ENCODE peak calls at places on chromosomes 6 and 20, in nine cellular contexts. One of them, this sample, is unnamed.

GRCh38 chr6:131885237-131885636 is 65.9 kb downstream of the CCN2 start:
- DNase-seq in RWPE1: no peak
- DNase-seq in heart right ventricle: no peak
- DNase-seq in stomach: no peak
- DNase-seq in omental fat pad: no peak
- DNase-seq in GM23338: no peak
- DNase-seq in AG04450: no peak
- DNase-seq in heart left ventricle: no peak
- DNase-seq in Peyer's patch: no peak
- DNase-seq in this sample: no peak

GRCh38 chr6:108592371-108593337 is 31.9 kb downstream of the FOXO3 start:
- DNase-seq in RWPE1: no peak
- DNase-seq in heart right ventricle: no peak
- DNase-seq in stomach: peak; percentile 38
- DNase-seq in omental fat pad: no peak
- DNase-seq in GM23338: peak; percentile 35
- DNase-seq in AG04450: no peak
- DNase-seq in heart left ventricle: no peak
- DNase-seq in Peyer's patch: no peak
- DNase-seq in this sample: no peak

GRCh38 chr6:20266851-20267608 is 54.8 kb upstream of the MBOAT1 start:
- DNase-seq in RWPE1: peak; percentile 95
- DNase-seq in heart right ventricle: no peak
- DNase-seq in stomach: no peak
- DNase-seq in omental fat pad: no peak
- DNase-seq in GM23338: no peak
- DNase-seq in AG04450: no peak
- DNase-seq in heart left ventricle: no peak
- DNase-seq in Peyer's patch: no peak
- DNase-seq in this sample: no peak

GRCh38 chr20:35433337-35433736 is 4.7 kb downstream of the GDF5 start:
- DNase-seq in RWPE1: no peak
- DNase-seq in heart right ventricle: no peak
- DNase-seq in stomach: no peak
- DNase-seq in omental fat pad: no peak
- DNase-seq in GM23338: no peak
- DNase-seq in AG04450: no peak
- DNase-seq in heart left ventricle: no peak
- DNase-seq in Peyer's patch: no peak
- DNase-seq in this sample: no peak

GRCh38 chr6:39062014-39062740 is 13.6 kb downstream of the GLP1R start:
- DNase-seq in RWPE1: no peak
- DNase-seq in heart right ventricle: no peak
- DNase-seq in stomach: no peak
- DNase-seq in omental fat pad: no peak
- DNase-seq in GM23338: no peak
- DNase-seq in AG04450: no peak
- DNase-seq in heart left ventricle: no peak
- DNase-seq in Peyer's patch: no peak
- DNase-seq in this sample: no peak

GRCh38 chr20:10622657-10623418 is 51.0 kb downstream of the JAG1 start:
- DNase-seq in RWPE1: no peak
- DNase-seq in heart right ventricle: no peak
- DNase-seq in stomach: no peak
- DNase-seq in omental fat pad: no peak
- DNase-seq in GM23338: no peak
- DNase-seq in AG04450: no peak
- DNase-seq in heart left ventricle: no peak
- DNase-seq in Peyer's patch: no peak
- DNase-seq in this sample: no peak

GRCh38 chr6:14797875-14798593 is 447.8 kb upstream of the JARID2 start:
- DNase-seq in RWPE1: no peak
- DNase-seq in heart right ventricle: no peak
- DNase-seq in stomach: no peak
- DNase-seq in omental fat pad: no peak
- DNase-seq in GM23338: no peak
- DNase-seq in AG04450: no peak
- DNase-seq in heart left ventricle: no peak
- DNase-seq in Peyer's patch: no peak
- DNase-seq in this sample: no peak

GRCh38 chr6:147278891-147279290 is 74.7 kb downstream of the STXBP5 start:
- DNase-seq in RWPE1: no peak
- DNase-seq in heart right ventricle: no peak
- DNase-seq in stomach: no peak
- DNase-seq in omental fat pad: no peak
- DNase-seq in GM23338: no peak
- DNase-seq in AG04450: no peak
- DNase-seq in heart left ventricle: no peak
- DNase-seq in Peyer's patch: no peak
- DNase-seq in this sample: no peak

GRCh38 chr6:3526962-3527796 is 70.3 kb upstream of the SLC22A23 start:
- DNase-seq in RWPE1: peak; percentile 84
- DNase-seq in heart right ventricle: no peak
- DNase-seq in stomach: no peak
- DNase-seq in omental fat pad: no peak
- DNase-seq in GM23338: no peak
- DNase-seq in AG04450: no peak
- DNase-seq in heart left ventricle: no peak
- DNase-seq in Peyer's patch: no peak
- DNase-seq in this sample: no peak

GRCh38 chr20:16115891-16116577 is 457.2 kb downstream of the KIF16B start:
- DNase-seq in RWPE1: no peak
- DNase-seq in heart right ventricle: peak; percentile 23
- DNase-seq in stomach: no peak
- DNase-seq in omental fat pad: no peak
- DNase-seq in GM23338: peak; percentile 2
- DNase-seq in AG04450: no peak
- DNase-seq in heart left ventricle: peak; percentile 64
- DNase-seq in Peyer's patch: no peak
- DNase-seq in this sample: no peak

GRCh38 chr6:47230579-47230978 is 79.1 kb downstream of the TNFRSF21 start:
- DNase-seq in RWPE1: no peak
- DNase-seq in heart right ventricle: no peak
- DNase-seq in stomach: no peak
- DNase-seq in omental fat pad: no peak
- DNase-seq in GM23338: no peak
- DNase-seq in AG04450: no peak
- DNase-seq in heart left ventricle: no peak
- DNase-seq in Peyer's patch: no peak
- DNase-seq in this sample: no peak

GRCh38 chr20:50312682-50313187 is 122.1 kb downstream of the CEBPB start:
- DNase-seq in RWPE1: peak; percentile 79
- DNase-seq in heart right ventricle: peak; percentile 71
- DNase-seq in stomach: peak; percentile 86
- DNase-seq in omental fat pad: no peak
- DNase-seq in GM23338: no peak
- DNase-seq in AG04450: no peak
- DNase-seq in heart left ventricle: peak; percentile 80
- DNase-seq in Peyer's patch: no peak
- DNase-seq in this sample: no peak

GRCh38 chr20:50310673-50311051 is 120.0 kb downstream of the CEBPB start:
- DNase-seq in RWPE1: no peak
- DNase-seq in heart right ventricle: no peak
- DNase-seq in stomach: no peak
- DNase-seq in omental fat pad: no peak
- DNase-seq in GM23338: no peak
- DNase-seq in AG04450: no peak
- DNase-seq in heart left ventricle: no peak
- DNase-seq in Peyer's patch: peak; percentile 37
- DNase-seq in this sample: no peak

GRCh38 chr20:50313223-50313820 is 122.7 kb downstream of the CEBPB start:
- DNase-seq in RWPE1: peak; percentile 89
- DNase-seq in heart right ventricle: no peak
- DNase-seq in stomach: no peak
- DNase-seq in omental fat pad: no peak
- DNase-seq in GM23338: no peak
- DNase-seq in AG04450: no peak
- DNase-seq in heart left ventricle: no peak
- DNase-seq in Peyer's patch: no peak
- DNase-seq in this sample: no peak

GRCh38 chr20:50311308-50312001 is 120.8 kb downstream of the CEBPB start:
- DNase-seq in RWPE1: no peak
- DNase-seq in heart right ventricle: no peak
- DNase-seq in stomach: no peak
- DNase-seq in omental fat pad: no peak
- DNase-seq in GM23338: no peak
- DNase-seq in AG04450: no peak
- DNase-seq in heart left ventricle: no peak
- DNase-seq in Peyer's patch: peak; percentile 38
- DNase-seq in this sample: no peak

GRCh38 chr20:50312002-50312681 is 121.5 kb downstream of the CEBPB start:
- DNase-seq in RWPE1: no peak
- DNase-seq in heart right ventricle: no peak
- DNase-seq in stomach: no peak
- DNase-seq in omental fat pad: no peak
- DNase-seq in GM23338: no peak
- DNase-seq in AG04450: no peak
- DNase-seq in heart left ventricle: no peak
- DNase-seq in Peyer's patch: no peak
- DNase-seq in this sample: no peak
- TF ChIP-seq CTCF in RWPE1: no peak
- TF ChIP-seq CTCF in heart right ventricle: no peak
- TF ChIP-seq CTCF in stomach: no peak
- TF ChIP-seq CTCF in omental fat pad: no peak
- TF ChIP-seq CTCF in GM23338: no peak
- TF ChIP-seq CTCF in AG04450: no peak
- TF ChIP-seq CTCF in heart left ventricle: no peak
- TF ChIP-seq CTCF in Peyer's patch: no peak
- TF ChIP-seq CTCF in this sample: no peak

DNA sequence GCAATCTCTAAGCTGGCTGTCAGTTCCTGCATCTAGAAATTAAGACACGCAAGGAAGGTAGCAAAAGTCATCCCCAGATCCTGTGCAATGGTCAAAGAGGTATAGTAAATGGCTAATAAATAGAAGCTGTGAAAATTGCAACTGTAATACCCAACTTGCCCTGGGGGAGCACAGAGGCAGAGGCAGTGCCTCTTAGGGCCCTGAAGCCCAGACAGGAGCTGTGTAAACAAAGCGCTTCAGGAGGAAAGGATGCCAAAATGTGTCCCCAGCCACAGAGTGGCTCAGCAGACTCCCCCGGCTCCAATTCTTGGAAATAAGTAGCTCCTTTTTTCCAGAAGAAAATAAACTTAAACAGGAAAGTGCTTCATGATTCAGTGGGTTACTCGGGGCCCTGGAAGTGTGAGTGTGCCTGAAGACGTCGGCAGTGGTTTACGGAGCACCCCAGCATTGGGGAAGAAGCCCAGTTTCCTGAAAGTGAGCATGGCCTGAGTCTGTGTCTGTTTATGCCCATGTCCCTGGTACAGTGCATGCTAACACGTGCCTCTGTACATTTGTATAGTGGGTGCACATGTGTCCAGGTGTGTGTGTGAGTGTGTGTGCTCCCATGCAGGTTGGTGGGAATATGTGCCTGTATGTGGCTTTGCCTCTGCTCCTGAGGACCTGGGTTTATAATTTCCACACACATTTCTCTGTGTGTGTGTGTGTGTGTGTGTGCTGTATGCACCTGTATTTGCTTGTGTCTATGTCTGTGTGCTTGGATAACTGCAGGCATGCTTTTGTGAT is 246.7 kb downstream of the MAFB start:
- DNase-seq in RWPE1: no peak
- DNase-seq in heart right ventricle: no peak
- DNase-seq in stomach: no peak
- DNase-seq in omental fat pad: no peak
- DNase-seq in GM23338: peak; percentile 67
- DNase-seq in AG04450: no peak
- DNase-seq in heart left ventricle: no peak
- DNase-seq in Peyer's patch: no peak
- DNase-seq in this sample: no peak
- TF ChIP-seq CTCF in RWPE1: no peak
- TF ChIP-seq CTCF in heart right ventricle: no peak
- TF ChIP-seq CTCF in stomach: no peak
- TF ChIP-seq CTCF in omental fat pad: no peak
- TF ChIP-seq CTCF in GM23338: no peak
- TF ChIP-seq CTCF in AG04450: no peak
- TF ChIP-seq CTCF in heart left ventricle: no peak
- TF ChIP-seq CTCF in Peyer's patch: no peak
- TF ChIP-seq CTCF in this sample: no peak

GRCh38 chr6:28393912-28394662 is 5.5 kb downstream of the ZSCAN12 start:
- DNase-seq in RWPE1: no peak
- DNase-seq in heart right ventricle: no peak
- DNase-seq in stomach: no peak
- DNase-seq in omental fat pad: no peak
- DNase-seq in GM23338: peak; percentile 34
- DNase-seq in AG04450: no peak
- DNase-seq in heart left ventricle: no peak
- DNase-seq in Peyer's patch: no peak
- DNase-seq in this sample: no peak
- TF ChIP-seq CTCF in RWPE1: peak; percentile 24
- TF ChIP-seq CTCF in heart right ventricle: no peak
- TF ChIP-seq CTCF in stomach: no peak
- TF ChIP-seq CTCF in omental fat pad: no peak
- TF ChIP-seq CTCF in GM23338: peak; percentile 42
- TF ChIP-seq CTCF in AG04450: peak; percentile 39
- TF ChIP-seq CTCF in heart left ventricle: peak; percentile 21
- TF ChIP-seq CTCF in Peyer's patch: no peak
- TF ChIP-seq CTCF in this sample: no peak

GRCh38 chr6:49839162-49839561 is 27.2 kb downstream of the CRISP1 start:
- DNase-seq in RWPE1: no peak
- DNase-seq in heart right ventricle: no peak
- DNase-seq in stomach: no peak
- DNase-seq in omental fat pad: no peak
- DNase-seq in GM23338: no peak
- DNase-seq in AG04450: no peak
- DNase-seq in heart left ventricle: no peak
- DNase-seq in Peyer's patch: no peak
- DNase-seq in this sample: no peak

GRCh38 chr6:49839957-49840356 is 26.4 kb downstream of the CRISP1 start:
- DNase-seq in RWPE1: no peak
- DNase-seq in heart right ventricle: no peak
- DNase-seq in stomach: no peak
- DNase-seq in omental fat pad: no peak
- DNase-seq in GM23338: no peak
- DNase-seq in AG04450: no peak
- DNase-seq in heart left ventricle: no peak
- DNase-seq in Peyer's patch: no peak
- DNase-seq in this sample: no peak

GRCh38 chr6:49835140-49835539 is 31.2 kb downstream of the CRISP1 start:
- DNase-seq in RWPE1: no peak
- DNase-seq in heart right ventricle: no peak
- DNase-seq in stomach: no peak
- DNase-seq in omental fat pad: no peak
- DNase-seq in GM23338: no peak
- DNase-seq in AG04450: no peak
- DNase-seq in heart left ventricle: no peak
- DNase-seq in Peyer's patch: no peak
- DNase-seq in this sample: no peak
- TF ChIP-seq CTCF in RWPE1: no peak
- TF ChIP-seq CTCF in heart right ventricle: no peak
- TF ChIP-seq CTCF in stomach: no peak
- TF ChIP-seq CTCF in omental fat pad: no peak
- TF ChIP-seq CTCF in GM23338: no peak
- TF ChIP-seq CTCF in AG04450: no peak
- TF ChIP-seq CTCF in heart left ventricle: no peak
- TF ChIP-seq CTCF in Peyer's patch: no peak
- TF ChIP-seq CTCF in this sample: no peak

GRCh38 chr6:79234150-79235022 is at the start of gene HMGN3:
- DNase-seq in RWPE1: peak; percentile 86
- DNase-seq in heart right ventricle: peak; percentile 97
- DNase-seq in stomach: peak; percentile 97
- DNase-seq in omental fat pad: peak; percentile 91
- DNase-seq in GM23338: peak; percentile 94
- DNase-seq in AG04450: peak; percentile 83
- DNase-seq in heart left ventricle: peak; percentile 98
- DNase-seq in Peyer's patch: peak; percentile 90
- DNase-seq in this sample: peak; percentile 71
- TF ChIP-seq CTCF in RWPE1: no peak
- TF ChIP-seq CTCF in heart right ventricle: no peak
- TF ChIP-seq CTCF in stomach: no peak
- TF ChIP-seq CTCF in omental fat pad: no peak
- TF ChIP-seq CTCF in GM23338: no peak
- TF ChIP-seq CTCF in AG04450: peak; percentile 20
- TF ChIP-seq CTCF in heart left ventricle: peak; percentile 53
- TF ChIP-seq CTCF in Peyer's patch: peak; percentile 18
- TF ChIP-seq CTCF in this sample: no peak

This sample was measured in mesothelial cell of epicardium.